ENCODE peak calls at places on chromosomes 12 and 14, in nine cellular contexts. K, I, S, L, J, Z, B, V and H are unnamed samples.

GRCh38 chr12:51686727-51687126 is 95.7 kb downstream of the SCN8A start:
- DNase-seq in K (peak), I (no peak), S (no peak), L (no peak), J (no peak), Z (no peak), B (no peak), V (no peak), H (no peak)

GRCh38 chr12:55712154-55712553 is 3.7 kb upstream of the BLOC1S1 start:
- DNase-seq in K (no peak), I (no peak), S (no peak), L (no peak), J (no peak), Z (no peak), B (no peak), V (no peak), H (no peak)

GRCh38 chr12:96225003-96225855 is 31.1 kb downstream of the ELK3 start:
- DNase-seq in K (no peak), I (no peak), S (no peak), L (no peak), J (no peak), Z (no peak), B (no peak), V (no peak), H (no peak)

GRCh38 chr12:3990356-3990975 is 117.3 kb upstream of the PARP11 start:
- DNase-seq in K (no peak), I (no peak), S (no peak), L (no peak), J (no peak), Z (no peak), B (no peak), V (no peak), H (no peak)

GRCh38 chr12:14928946-14929345 is 9.4 kb downstream of the ERP27 start:
- DNase-seq in K (no peak), I (no peak), S (no peak), L (no peak), J (no peak), Z (no peak), B (no peak), V (no peak), H (no peak)

GRCh38 chr14:63203618-63204406 is 431 bp upstream of the RHOJ start:
- DNase-seq in K (peak), I (peak), S (peak), L (peak), J (no peak), Z (no peak), B (peak), V (no peak), H (no peak)

GRCh38 chr12:129844662-129845061 is 59.2 kb downstream of the TMEM132D start:
- DNase-seq in K (peak), I (no peak), S (no peak), L (no peak), J (no peak), Z (no peak), B (no peak), V (no peak), H (no peak)

GRCh38 chr12:50017653-50018052 is 7.6 kb downstream of the RACGAP1 start:
- DNase-seq in K (no peak), I (no peak), S (no peak), L (no peak), J (no peak), Z (no peak), B (no peak), V (no peak), H (no peak)

GRCh38 chr14:91997492-91997891 is 42.4 kb downstream of the TRIP11 start:
- DNase-seq in K (peak), I (no peak), S (no peak), L (no peak), J (peak), Z (no peak), B (no peak), V (no peak), H (no peak)

GRCh38 chr12:98861232-98861631 is 216.1 kb downstream of the APAF1 start:
- DNase-seq in K (no peak), I (no peak), S (no peak), L (no peak), J (no peak), Z (no peak), B (peak), V (no peak), H (no peak)

GRCh38 chr14:104143071-104143470 is 4.7 kb downstream of the KIF26A start:
- DNase-seq in K (no peak), I (no peak), S (no peak), L (no peak), J (no peak), Z (no peak), B (no peak), V (no peak), H (no peak)